ENCODE peak calls at places on chromosomes 5 and 9, in four cellular contexts. K is osteocyte, G is activated gamma-delta T cell treated with Interleukin-2 at 50 U/mL for 16 hours, Z is T-cell. B is an unnamed sample.

GRCh38 chr5:89994266-89994665 is 415.3 kb downstream of the CETN3 start:
- DNase-seq in Z (no peak), K (no peak), G (no peak), B (no peak)

GRCh38 chr9:36288057-36288456 is 29.8 kb upstream of the GNE start:
- DNase-seq in G (no peak), K (no peak), Z (no peak), B (no peak)

GRCh38 chr5:155004138-155004744 is 9.3 kb upstream of the KIF4B start:
- DNase-seq in K (no peak), Z (no peak), G (no peak), B (peak)

GRCh38 chr9:129561594-129562281 is 59.2 kb downstream of the C9orf50 start:
- DNase-seq in Z (no peak), G (no peak), K (no peak), B (no peak)

GRCh38 chr9:81431662-81432061 is 257.7 kb downstream of the TLE1 start:
- DNase-seq in Z (no peak), K (no peak), G (no peak), B (no peak)

GRCh38 chr9:100554935-100555401 is 22.9 kb upstream of the CAVIN4 start:
- DNase-seq in Z (no peak), K (no peak), G (no peak), B (no peak)

GRCh38 chr5:59276886-59277514 is 616.5 kb downstream of the PDE4D start:
- DNase-seq in G (no peak), Z (no peak), K (no peak), B (peak)

GRCh38 chr9:128113526-128114325 is 13.8 kb downstream of the PTGES2 start:
- DNase-seq in G (no peak), K (no peak), Z (no peak), B (no peak)

GRCh38 chr9:98222885-98223640 is 30.6 kb upstream of the CORO2A start:
- DNase-seq in K (no peak), G (no peak), Z (no peak), B (peak)

GRCh38 chr9:113614843-113615648 is 151.5 kb downstream of the RGS3 start:
- DNase-seq in K (no peak), G (no peak), Z (no peak), B (no peak)

GRCh38 chr5:137453476-137454080 is 45.5 kb downstream of the SPOCK1 start:
- DNase-seq in Z (no peak), K (no peak), G (no peak), B (peak)

GRCh38 chr9:135583686-135584011 is 22.1 kb downstream of the PAEP start:
- DNase-seq in G (no peak), Z (no peak), K (peak), B (no peak)